ENCODE peak calls at places on chromosome 11, in nine cellular contexts. R is NT2/D1; G is brain pericyte; B is neural progenitor cell; A is GM13977; F is activated naive CD4-positive, alpha-beta T cell; T is OCI-LY7; I is activated CD4-positive, alpha-beta T cell treated with anti-CD3 and anti-CD28 coated beads, Interleukin-2, amount 50 U/mL, for 1 hour; Q is stimulated activated CD4-positive, alpha-beta T cell treated with anti-CD3 and anti-CD28 coated beads, Interleukin-2, amount 100 ng/mL, for 48 hours. L is an unnamed sample.
A peak's percentile ranks its signal among the peaks of the same experiment; 100 is the strongest.

GRCh38 chr11:43681543-43681942 is 1.0 kb downstream of the HSD17B12 start:
- DNase-seq in Q (no peak), R (no peak), I (no peak), G (no peak), B (no peak), A (no peak), F (no peak), T (no peak), L (no peak)

GRCh38 chr11:19800714-19801519 is 88.3 kb downstream of the NAV2 start:
- DNase-seq in Q (no peak), A (no peak), F (no peak), R (no peak), G (no peak), T (no peak), B (no peak), I (no peak), L (no peak)

GRCh38 chr11:44718612-44719390 is 8.0 kb upstream of the TSPAN18 start:
- DNase-seq in F (no peak), I (no peak), R (no peak), T (no peak), A (no peak), B (no peak), G (no peak), Q (no peak), L (no peak)

GRCh38 chr11:129115652-129116585 is 76.2 kb downstream of the ARHGAP32 start:
- DNase-seq in I (no peak), G (no peak), R (no peak), T (no peak), A (no peak), Q (no peak), B (no peak), F (no peak), L (no peak)

GRCh38 chr11:34305780-34306179 is 52.0 kb downstream of the ABTB2 start:
- DNase-seq in R (no peak), B (no peak), A (no peak), F (no peak), G (no peak), Q (no peak), T (no peak), I (no peak), L (no peak)

GRCh38 chr11:36249271-36249670 is 40.0 kb downstream of the COMMD9 start:
- DNase-seq in R (no peak), F (no peak), B (no peak), A (no peak), T (no peak), Q (no peak), I (no peak), G (peak; percentile 81), L (no peak)

GRCh38 chr11:32003335-32003734 is 87.5 kb upstream of the RCN1 start:
- DNase-seq in G (no peak), A (no peak), I (no peak), R (no peak), Q (no peak), F (no peak), T (no peak), B (no peak), L (no peak)

GRCh38 chr11:1209371-1210057 is 13.4 kb upstream of the MUC5B start:
- DNase-seq in T (no peak), F (no peak), A (no peak), I (no peak), Q (no peak), B (no peak), R (no peak), G (no peak), L (peak; percentile 19)

GRCh38 chr11:102239906-102240305 is 77.4 kb upstream of the BIRC3 start:
- DNase-seq in R (no peak), F (no peak), B (no peak), A (no peak), Q (no peak), G (no peak), I (no peak), T (no peak), L (no peak)

GRCh38 chr11:93032580-93032979 is 63.1 kb downstream of the MTNR1B start:
- DNase-seq in A (no peak), F (no peak), I (no peak), Q (no peak), R (no peak), B (no peak), G (no peak), T (no peak), L (no peak)

GRCh38 chr11:46472662-46472994 is 81.1 kb upstream of the CHRM4 start:
- DNase-seq in B (no peak), R (no peak), G (no peak), Q (no peak), A (no peak), I (no peak), F (no peak), T (no peak), L (no peak)

GRCh38 chr11:17846852-17847453 is 112.4 kb downstream of the KCNC1 start:
- DNase-seq in T (peak; percentile 8), G (no peak), A (no peak), B (peak; percentile 29), I (no peak), F (no peak), Q (no peak), R (no peak), L (peak; percentile 67)

GRCh38 chr11:95833378-95833777 is 43.1 kb downstream of the CEP57 start:
- DNase-seq in I (no peak), F (no peak), A (no peak), Q (no peak), T (no peak), B (no peak), R (no peak), G (no peak), L (no peak)

GRCh38 chr11:12167098-12167999 is 57.0 kb downstream of the MICAL2 start:
- DNase-seq in G (no peak), R (no peak), Q (no peak), I (no peak), A (no peak), T (no peak), F (no peak), B (no peak), L (no peak)

GRCh38 chr11:35085766-35086165 is 53.2 kb upstream of the CD44 start:
- DNase-seq in R (no peak), I (no peak), A (no peak), Q (no peak), G (no peak), B (no peak), F (no peak), T (no peak), L (no peak)

GRCh38 chr11:79413258-79413657 is 27.6 kb downstream of the TENM4 start:
- DNase-seq in F (no peak), B (peak; percentile 68), G (peak; percentile 81), I (no peak), A (no peak), T (no peak), R (no peak), Q (no peak), L (peak; percentile 90)

GRCh38 chr11:31812392-31813241 is 1.5 kb upstream of the PAX6 start:
- DNase-seq in A (peak; percentile 58), T (no peak), G (no peak), R (no peak), F (no peak), I (no peak), B (peak; percentile 94), Q (no peak), L (no peak)

GRCh38 chr11:69598147-69598546 is 42.8 kb upstream of the CCND1 start:
- DNase-seq in F (no peak), G (no peak), R (no peak), Q (no peak), B (no peak), T (peak; percentile 36), I (no peak), A (no peak), L (no peak)

GRCh38 chr11:58204042-58204441 is at the start of gene OR1S2:
- DNase-seq in G (no peak), B (no peak), I (no peak), Q (no peak), T (no peak), A (no peak), F (no peak), R (no peak), L (no peak)

GRCh38 chr11:117668291-117668690 is 128.7 kb downstream of the DSCAML1 start:
- DNase-seq in I (no peak), G (no peak), F (no peak), R (no peak), B (no peak), Q (no peak), T (no peak), A (no peak), L (no peak)